ENCODE peak calls at places on chromosomes 16 and 17, in five cellular contexts. Y is sciatic nerve; V is activated T-cell treated with anti-CD3 and anti-CD28 coated beads, Interleukin-2, amount 50 U/mL, for 4 hours; S is activated CD4-positive, alpha-beta T cell treated with anti-CD3 and anti-CD28 coated beads for 36 hours; P is CD4-positive, alpha-beta T cell. G is an unnamed sample.

GRCh38 chr17:27609606-27610303 is 21.2 kb upstream of the LGALS9 start:
- ATAC-seq in S (no peak), P (no peak), Y (peak), V (no peak), G (no peak)

GRCh38 chr16:19522369-19523159 is 666 bp upstream of the GDE1 start:
- ATAC-seq in P (no peak), S (no peak), V (no peak), Y (no peak), G (no peak)

GRCh38 chr17:50101346-50102163 is 6.4 kb downstream of the PDK2 start:
- ATAC-seq in S (no peak), V (no peak), P (no peak), Y (peak), G (no peak)

GRCh38 chr16:78770353-78771091 is 671.1 kb downstream of the WWOX start:
- ATAC-seq in Y (peak), V (peak), S (peak), P (peak), G (peak)

GRCh38 chr17:82457790-82458129 is 781 bp upstream of the NARF start:
- ATAC-seq in S (no peak), Y (no peak), V (peak), P (no peak), G (peak)

GRCh38 chr17:17398928-17399926 is 77.6 kb upstream of the MED9 start:
- ATAC-seq in P (no peak), Y (peak), S (no peak), V (no peak), G (no peak)

GRCh38 chr17:1181769-1182137 is 2.0 kb upstream of the ABR start:
- ATAC-seq in S (no peak), P (no peak), V (no peak), Y (no peak), G (peak)

GRCh38 chr17:15456972-15457722 is 10.3 kb downstream of the CDRT4 start:
- ATAC-seq in Y (peak), P (no peak), S (no peak), V (no peak), G (no peak)

GRCh38 chr16:16033208-16033717 is 83.8 kb downstream of the ABCC1 start:
- ATAC-seq in V (peak), S (peak), P (peak), Y (no peak), G (peak)

GRCh38 chr16:30519120-30520049 is 7.0 kb downstream of the ZNF768 start:
- ATAC-seq in S (no peak), Y (no peak), V (no peak), P (no peak), G (no peak)

GRCh38 chr17:20184977-20185619 is 175.9 kb downstream of the SPECC1 start:
- ATAC-seq in V (no peak), S (no peak), Y (no peak), P (no peak), G (no peak)

G was measured in stimulated activated memory B cell treated with anti-CD40 and anti-IgM and Interleukin-4, amounts not matched to agents 10 μg/mL and 1 μg/mL and 100 μg/mL, for 72 hours.